ENCODE peak calls at places on chromosomes 13 and 19, in nine cellular contexts. One of them, this sample, is unnamed.

GRCh38 chr13:27028683-27029480 is 142.7 kb downstream of the USP12 start:
- DNase-seq in cardiac muscle cell: no peak
- DNase-seq in substantia nigra: no peak
- DNase-seq in A549: no peak
- DNase-seq in uterus: no peak
- DNase-seq in DND-41: no peak
- DNase-seq in neural progenitor cell: no peak
- DNase-seq in upper lobe of right lung: no peak
- DNase-seq in thoracic aorta: no peak
- DNase-seq in this sample: no peak

GRCh38 chr13:46552302-46552680 is 679 bp upstream of the LRCH1 start:
- DNase-seq in upper lobe of right lung: no peak
- DNase-seq in thoracic aorta: no peak
- DNase-seq in neural progenitor cell: no peak
- DNase-seq in substantia nigra: no peak
- DNase-seq in uterus: peak
- DNase-seq in A549: no peak
- DNase-seq in cardiac muscle cell: no peak
- DNase-seq in DND-41: no peak
- DNase-seq in this sample: no peak

GRCh38 chr13:111893071-111893606 is 173.8 kb upstream of the SOX1 start:
- DNase-seq in thoracic aorta: no peak
- DNase-seq in cardiac muscle cell: peak
- DNase-seq in A549: no peak
- DNase-seq in neural progenitor cell: peak
- DNase-seq in substantia nigra: no peak
- DNase-seq in uterus: no peak
- DNase-seq in DND-41: no peak
- DNase-seq in upper lobe of right lung: no peak
- DNase-seq in this sample: no peak

GRCh38 chr13:59343993-59344780 is 819.5 kb downstream of the DIAPH3 start:
- DNase-seq in upper lobe of right lung: no peak
- DNase-seq in cardiac muscle cell: no peak
- DNase-seq in neural progenitor cell: no peak
- DNase-seq in DND-41: no peak
- DNase-seq in substantia nigra: no peak
- DNase-seq in A549: no peak
- DNase-seq in thoracic aorta: no peak
- DNase-seq in uterus: no peak
- DNase-seq in this sample: no peak

GRCh38 chr13:95059306-95059705 is 241.9 kb downstream of the ABCC4 start:
- DNase-seq in cardiac muscle cell: no peak
- DNase-seq in uterus: no peak
- DNase-seq in upper lobe of right lung: no peak
- DNase-seq in A549: no peak
- DNase-seq in substantia nigra: no peak
- DNase-seq in neural progenitor cell: peak
- DNase-seq in thoracic aorta: no peak
- DNase-seq in DND-41: no peak
- DNase-seq in this sample: no peak

GRCh38 chr13:19960673-19961015 is 2.1 kb downstream of the ZMYM2 start:
- DNase-seq in substantia nigra: no peak
- DNase-seq in thoracic aorta: no peak
- DNase-seq in A549: no peak
- DNase-seq in neural progenitor cell: no peak
- DNase-seq in uterus: no peak
- DNase-seq in cardiac muscle cell: no peak
- DNase-seq in DND-41: no peak
- DNase-seq in upper lobe of right lung: no peak
- DNase-seq in this sample: no peak

GRCh38 chr19:37867831-37868230 is 38.6 kb downstream of the WDR87 start:
- DNase-seq in DND-41: no peak
- DNase-seq in uterus: no peak
- DNase-seq in substantia nigra: no peak
- DNase-seq in neural progenitor cell: no peak
- DNase-seq in A549: no peak
- DNase-seq in upper lobe of right lung: no peak
- DNase-seq in cardiac muscle cell: no peak
- DNase-seq in thoracic aorta: no peak
- DNase-seq in this sample: no peak

GRCh38 chr13:102255409-102255808 is 146.4 kb downstream of the FGF14 start:
- DNase-seq in uterus: no peak
- DNase-seq in upper lobe of right lung: no peak
- DNase-seq in A549: no peak
- DNase-seq in thoracic aorta: no peak
- DNase-seq in cardiac muscle cell: no peak
- DNase-seq in neural progenitor cell: no peak
- DNase-seq in substantia nigra: no peak
- DNase-seq in DND-41: no peak
- DNase-seq in this sample: no peak

GRCh38 chr13:99360696-99361095 is 53.5 kb upstream of the GPR183 start:
- DNase-seq in DND-41: no peak
- DNase-seq in thoracic aorta: no peak
- DNase-seq in upper lobe of right lung: no peak
- DNase-seq in uterus: no peak
- DNase-seq in substantia nigra: no peak
- DNase-seq in cardiac muscle cell: no peak
- DNase-seq in neural progenitor cell: no peak
- DNase-seq in A549: no peak
- DNase-seq in this sample: no peak

GRCh38 chr13:102441085-102441484 is 39.2 kb upstream of the FGF14 start:
- DNase-seq in thoracic aorta: no peak
- DNase-seq in upper lobe of right lung: no peak
- DNase-seq in uterus: no peak
- DNase-seq in substantia nigra: no peak
- DNase-seq in A549: no peak
- DNase-seq in cardiac muscle cell: no peak
- DNase-seq in DND-41: no peak
- DNase-seq in neural progenitor cell: no peak
- DNase-seq in this sample: no peak

GRCh38 chr13:27772651-27773425 is 19.4 kb upstream of the GSX1 start:
- DNase-seq in uterus: no peak
- DNase-seq in A549: no peak
- DNase-seq in DND-41: no peak
- DNase-seq in thoracic aorta: no peak
- DNase-seq in substantia nigra: no peak
- DNase-seq in upper lobe of right lung: no peak
- DNase-seq in neural progenitor cell: no peak
- DNase-seq in cardiac muscle cell: no peak
- DNase-seq in this sample: no peak

GRCh38 chr19:11574689-11575088 is 2.8 kb downstream of the ACP5 start:
- DNase-seq in substantia nigra: no peak
- DNase-seq in thoracic aorta: no peak
- DNase-seq in neural progenitor cell: no peak
- DNase-seq in A549: no peak
- DNase-seq in cardiac muscle cell: no peak
- DNase-seq in DND-41: no peak
- DNase-seq in upper lobe of right lung: no peak
- DNase-seq in uterus: no peak
- DNase-seq in this sample: no peak

GRCh38 chr13:79837741-79838450 is 356.9 kb downstream of the NDFIP2 start:
- DNase-seq in A549: no peak
- DNase-seq in substantia nigra: no peak
- DNase-seq in neural progenitor cell: no peak
- DNase-seq in cardiac muscle cell: no peak
- DNase-seq in upper lobe of right lung: no peak
- DNase-seq in DND-41: no peak
- DNase-seq in uterus: no peak
- DNase-seq in thoracic aorta: no peak
- DNase-seq in this sample: no peak

GRCh38 chr13:82747331-82747730 is 1134.9 kb downstream of the SLITRK1 start:
- DNase-seq in neural progenitor cell: peak
- DNase-seq in upper lobe of right lung: no peak
- DNase-seq in cardiac muscle cell: no peak
- DNase-seq in substantia nigra: no peak
- DNase-seq in uterus: no peak
- DNase-seq in DND-41: no peak
- DNase-seq in thoracic aorta: no peak
- DNase-seq in A549: no peak
- DNase-seq in this sample: no peak

GRCh38 chr13:82571653-82572052 is 1310.6 kb downstream of the SLITRK1 start:
- DNase-seq in cardiac muscle cell: no peak
- DNase-seq in DND-41: peak
- DNase-seq in A549: no peak
- DNase-seq in uterus: no peak
- DNase-seq in upper lobe of right lung: no peak
- DNase-seq in substantia nigra: no peak
- DNase-seq in neural progenitor cell: no peak
- DNase-seq in thoracic aorta: no peak
- DNase-seq in this sample: no peak

DNA sequence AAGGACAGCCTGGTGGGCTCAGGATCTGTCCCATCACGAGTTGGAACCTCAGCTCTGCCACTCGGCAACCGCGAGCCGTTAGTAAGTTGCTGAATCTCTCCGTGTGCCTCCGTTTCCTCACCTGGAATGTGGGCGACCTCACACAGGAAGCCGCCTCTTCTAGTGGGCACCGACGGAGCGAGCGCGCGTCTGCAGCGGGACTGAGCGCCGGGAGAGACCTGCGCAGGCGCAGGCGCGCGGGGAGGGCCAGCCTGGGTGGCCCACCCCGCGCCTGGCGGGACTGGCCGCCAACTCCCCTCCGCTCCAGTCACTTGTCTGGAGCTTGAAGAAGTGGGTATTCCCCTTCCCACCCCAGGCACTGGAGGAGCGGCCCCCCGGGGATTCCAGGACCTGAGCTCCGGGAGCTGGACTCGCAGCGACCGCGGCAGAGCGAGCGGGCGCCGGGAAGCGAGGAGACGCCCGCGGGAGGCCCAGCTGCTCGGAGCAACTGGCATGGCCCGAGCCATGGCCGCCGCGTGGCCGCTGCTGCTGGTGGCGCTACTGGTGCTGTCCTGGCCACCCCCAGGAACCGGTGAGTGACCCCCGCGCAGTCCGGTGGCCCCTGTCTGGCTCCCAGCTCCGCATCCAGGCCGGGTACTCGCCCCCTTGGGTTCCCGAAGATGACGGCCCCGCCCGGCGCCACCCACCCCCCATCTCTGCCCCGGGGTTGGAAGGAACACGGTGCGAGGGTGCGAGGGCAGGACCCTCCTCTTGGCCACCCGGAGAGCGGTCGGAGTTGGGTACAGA is at the start of gene PVR:
- DNase-seq in uterus: peak
- DNase-seq in A549: peak
- DNase-seq in thoracic aorta: peak
- DNase-seq in DND-41: no peak
- DNase-seq in substantia nigra: peak
- DNase-seq in neural progenitor cell: peak
- DNase-seq in cardiac muscle cell: peak
- DNase-seq in upper lobe of right lung: peak
- DNase-seq in this sample: no peak
- H3K27ac ChIP-seq in uterus: peak
- H3K27ac ChIP-seq in A549: peak
- H3K27ac ChIP-seq in thoracic aorta: peak
- H3K27ac ChIP-seq in DND-41: no peak
- H3K27ac ChIP-seq in substantia nigra: peak
- H3K27ac ChIP-seq in neural progenitor cell: no peak
- H3K27ac ChIP-seq in cardiac muscle cell: peak
- H3K27ac ChIP-seq in upper lobe of right lung: peak
- H3K27ac ChIP-seq in this sample: no peak

DNA sequence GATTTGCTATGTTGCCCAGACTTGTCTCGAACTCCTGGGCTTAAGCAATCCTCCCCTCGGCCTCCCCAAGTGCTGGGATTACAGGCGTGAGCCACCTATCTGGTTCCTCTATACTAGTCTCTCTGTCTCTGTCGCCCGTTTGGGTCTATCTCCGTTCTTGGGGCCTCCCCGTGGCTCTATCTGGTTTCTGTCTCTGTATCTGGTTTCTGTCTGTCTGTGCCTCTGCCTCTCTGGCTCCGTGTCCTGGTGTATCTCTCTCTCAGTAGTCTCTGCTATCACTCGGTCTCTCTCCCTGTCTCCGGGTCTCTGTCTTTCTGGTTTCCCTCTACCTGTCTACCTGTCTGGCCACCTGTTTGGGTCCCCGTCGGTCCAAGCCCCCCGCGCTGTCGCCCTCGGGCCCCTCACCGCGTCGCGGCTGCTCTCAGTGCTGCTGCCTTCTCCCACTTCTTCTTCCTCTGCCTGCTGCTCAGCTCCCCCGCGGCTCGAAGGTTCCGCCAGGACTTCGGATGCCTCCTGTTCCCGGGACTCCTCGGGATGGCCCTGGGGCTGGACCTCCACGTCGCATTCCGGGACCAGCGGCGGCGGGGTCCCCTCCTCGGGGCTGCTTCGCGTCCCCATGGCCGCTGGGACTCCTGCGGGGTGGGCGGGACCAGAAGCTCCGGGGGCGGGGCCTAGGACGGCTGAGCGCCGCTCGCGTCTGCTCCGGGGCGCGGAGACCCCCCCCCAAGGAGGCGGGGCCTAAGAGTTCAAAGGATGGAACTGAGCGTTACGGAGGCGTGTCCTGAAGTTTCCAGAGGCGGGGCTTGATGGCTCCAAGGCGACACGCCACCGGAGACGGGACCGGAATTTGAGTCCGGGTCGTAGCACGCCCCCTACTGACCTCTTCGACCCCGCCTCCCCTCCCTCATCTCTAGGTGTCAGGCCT is 783 bp downstream of the PHLDB3 start:
- DNase-seq in neural progenitor cell: peak
- DNase-seq in thoracic aorta: peak
- DNase-seq in upper lobe of right lung: peak
- DNase-seq in A549: peak
- DNase-seq in substantia nigra: peak
- DNase-seq in cardiac muscle cell: peak
- DNase-seq in DND-41: peak
- DNase-seq in uterus: peak
- DNase-seq in this sample: peak
- H3K27ac ChIP-seq in neural progenitor cell: no peak
- H3K27ac ChIP-seq in thoracic aorta: peak
- H3K27ac ChIP-seq in upper lobe of right lung: peak
- H3K27ac ChIP-seq in A549: peak
- H3K27ac ChIP-seq in substantia nigra: peak
- H3K27ac ChIP-seq in cardiac muscle cell: peak
- H3K27ac ChIP-seq in DND-41: peak
- H3K27ac ChIP-seq in uterus: peak
- H3K27ac ChIP-seq in this sample: peak

GRCh38 chr19:22528956-22529355 is 105.2 kb upstream of the ZNF492 start:
- DNase-seq in substantia nigra: no peak
- DNase-seq in DND-41: no peak
- DNase-seq in thoracic aorta: no peak
- DNase-seq in A549: no peak
- DNase-seq in uterus: no peak
- DNase-seq in cardiac muscle cell: no peak
- DNase-seq in neural progenitor cell: no peak
- DNase-seq in upper lobe of right lung: no peak
- DNase-seq in this sample: no peak
- H3K27ac ChIP-seq in substantia nigra: no peak
- H3K27ac ChIP-seq in DND-41: no peak
- H3K27ac ChIP-seq in thoracic aorta: no peak
- H3K27ac ChIP-seq in A549: no peak
- H3K27ac ChIP-seq in uterus: no peak
- H3K27ac ChIP-seq in cardiac muscle cell: no peak
- H3K27ac ChIP-seq in neural progenitor cell: no peak
- H3K27ac ChIP-seq in upper lobe of right lung: no peak
- H3K27ac ChIP-seq in this sample: no peak

DNA sequence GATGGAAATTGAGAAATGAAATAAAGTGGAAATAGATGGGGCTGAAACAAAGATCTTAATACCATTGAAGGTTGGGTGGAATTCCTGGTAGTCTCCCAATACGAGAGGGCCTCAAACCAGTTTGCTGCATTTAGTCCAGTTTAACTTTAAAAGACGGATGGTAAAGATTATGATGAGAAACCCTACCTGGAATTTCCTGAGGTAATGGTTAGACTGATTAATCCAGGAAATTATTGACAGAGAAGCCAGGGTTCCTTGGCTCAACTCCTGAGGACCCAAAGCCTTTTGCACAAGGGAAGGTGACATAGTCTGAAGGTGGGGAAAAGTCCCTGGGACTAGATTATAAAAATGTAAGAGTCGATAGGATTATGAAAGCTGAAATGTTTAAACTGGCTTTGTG is 133.2 kb upstream of the SLITRK5 start:
- DNase-seq in cardiac muscle cell: no peak
- DNase-seq in neural progenitor cell: no peak
- DNase-seq in A549: no peak
- DNase-seq in substantia nigra: no peak
- DNase-seq in uterus: no peak
- DNase-seq in DND-41: no peak
- DNase-seq in thoracic aorta: no peak
- DNase-seq in upper lobe of right lung: no peak
- DNase-seq in this sample: no peak
- H3K27ac ChIP-seq in cardiac muscle cell: no peak
- H3K27ac ChIP-seq in neural progenitor cell: no peak
- H3K27ac ChIP-seq in A549: no peak
- H3K27ac ChIP-seq in substantia nigra: no peak
- H3K27ac ChIP-seq in uterus: no peak
- H3K27ac ChIP-seq in DND-41: no peak
- H3K27ac ChIP-seq in thoracic aorta: no peak
- H3K27ac ChIP-seq in upper lobe of right lung: no peak
- H3K27ac ChIP-seq in this sample: no peak

This sample was measured in CD4-positive, alpha-beta memory T cell.